ENCODE peak calls at places on chromosomes 16 and 17, in four cellular contexts. L is HepG2, N is H1, F is GM12878. O is an unnamed sample.

GRCh38 chr16:80062361-80063027 is 462.0 kb upstream of the MAF start:
- DNase-seq in N (no peak), F (no peak), L (no peak), O (no peak)

GRCh38 chr16:53090591-53091507 is 36.1 kb downstream of the CHD9 start:
- DNase-seq in L (peak), F (peak), N (no peak), O (no peak)

GRCh38 chr17:73584987-73585386 is 59.3 kb downstream of the SDK2 start:
- DNase-seq in F (no peak), N (no peak), L (no peak), O (no peak)

GRCh38 chr17:73028311-73028755 is 64.2 kb downstream of the SLC39A11 start:
- DNase-seq in L (no peak), N (no peak), F (no peak), O (no peak)

GRCh38 chr17:76868669-76869208 is 535 bp downstream of the MGAT5B start:
- DNase-seq in L (no peak), F (no peak), N (peak), O (peak)

GRCh38 chr16:85428899-85429775 is 184.0 kb upstream of the GSE1 start:
- DNase-seq in L (no peak), F (no peak), N (peak), O (no peak)

GRCh38 chr17:35289222-35289621 is 46.4 kb downstream of the SLFN5 start:
- DNase-seq in N (no peak), F (no peak), L (no peak), O (no peak)

GRCh38 chr16:49773534-49774486 is 82.1 kb downstream of the ZNF423 start:
- DNase-seq in N (no peak), F (no peak), L (no peak), O (no peak)

GRCh38 chr17:82076018-82076784 is 10.6 kb upstream of the DUS1L start:
- DNase-seq in L (no peak), N (no peak), F (no peak), O (no peak)

GRCh38 chr16:11498683-11499082 is 88.0 kb downstream of the LITAF start:
- DNase-seq in N (no peak), F (no peak), L (no peak), O (no peak)

GRCh38 chr16:57619606-57620315 is 8.7 kb upstream of the ADGRG1 start:
- DNase-seq in L (peak), N (peak), F (no peak), O (no peak)

GRCh38 chr17:70059649-70060048 is 15.4 kb upstream of the KCNJ16 start:
- DNase-seq in L (no peak), F (no peak), N (no peak), O (no peak)

GRCh38 chr16:73326770-73327470 is 279.0 kb upstream of the ZFHX3 start:
- DNase-seq in L (peak), N (no peak), F (no peak), O (no peak)

GRCh38 chr17:43766413-43767052 is 7.9 kb upstream of the SOST start:
- DNase-seq in F (no peak), L (peak), N (peak), O (peak)

GRCh38 chr17:55743103-55743679 is 7.7 kb upstream of the PCTP start:
- DNase-seq in L (peak), F (no peak), N (no peak), O (no peak)

GRCh38 chr17:19546289-19547065 is 12.8 kb downstream of the SLC47A1 start:
- DNase-seq in L (no peak), F (no peak), N (no peak), O (no peak)

GRCh38 chr17:78789663-78790181 is 7.6 kb upstream of the CYTH1 start:
- DNase-seq in L (no peak), N (no peak), F (no peak), O (no peak)

GRCh38 chr17:29195465-29196081 is 15.4 kb upstream of the MYO18A start:
- DNase-seq in F (no peak), N (no peak), L (no peak), O (no peak)

GRCh38 chr16:13896543-13897182 is 23.3 kb upstream of the ERCC4 start:
- DNase-seq in N (no peak), F (no peak), L (peak), O (no peak)

GRCh38 chr16:10013364-10013763 is 168.9 kb downstream of the GRIN2A start:
- DNase-seq in F (no peak), L (no peak), N (no peak), O (no peak)

GRCh38 chr17:45345554-45346254 is 28.9 kb upstream of the MAP3K14 start:
- DNase-seq in N (no peak), L (no peak), F (no peak), O (peak)

GRCh38 chr17:9456265-9456664 is 119.4 kb downstream of the STX8 start:
- DNase-seq in N (no peak), F (no peak), L (peak), O (peak)

GRCh38 chr16:6643083-6643686 is 689.5 kb upstream of the RBFOX1 start:
- DNase-seq in L (peak), N (peak), F (peak), O (peak)

GRCh38 chr17:812638-813204 is 30.6 kb downstream of the MRM3 start:
- DNase-seq in N (no peak), F (no peak), L (no peak), O (no peak)

GRCh38 chr16:50644730-50645129 is 36.4 kb downstream of the SNX20 start:
- DNase-seq in F (no peak), N (no peak), L (no peak), O (no peak)

GRCh38 chr16:24497405-24497804 is 42.0 kb upstream of the RBBP6 start:
- DNase-seq in L (no peak), N (no peak), F (no peak), O (no peak)

GRCh38 chr17:48644910-48645557 is 18.9 kb upstream of the HOXB9 start:
- DNase-seq in N (no peak), F (no peak), L (no peak), O (no peak)

GRCh38 chr17:76597156-76598003 is 11.7 kb upstream of the ST6GALNAC2 start:
- DNase-seq in F (peak), L (peak), N (no peak), O (no peak)

GRCh38 chr17:19897901-19898300 is 30.2 kb upstream of the ULK2 start:
- DNase-seq in N (no peak), L (no peak), F (no peak), O (no peak)

GRCh38 chr16:79328327-79329162 is 272.0 kb downstream of the MAF start:
- DNase-seq in F (no peak), L (no peak), N (no peak), O (no peak)

GRCh38 chr16:55577888-55578287 is 11.4 kb downstream of the CAPNS2 start:
- DNase-seq in F (no peak), N (no peak), L (no peak), O (no peak)

GRCh38 chr17:39668141-39668924 is at the start of gene PNMT:
- DNase-seq in N (peak), L (peak), F (no peak), O (peak)

GRCh38 chr17:13491916-13492315 is 109.8 kb downstream of the HS3ST3A1 start:
- DNase-seq in N (no peak), L (no peak), F (no peak), O (no peak)

GRCh38 chr16:84581161-84581560 is 36.7 kb downstream of the COTL1 start:
- DNase-seq in L (no peak), N (no peak), F (no peak), O (no peak)

GRCh38 chr17:71423871-71424546 is 696.8 kb upstream of the SOX9 start:
- DNase-seq in F (no peak), N (no peak), L (no peak), O (no peak)

GRCh38 chr16:22375117-22375962 is 921 bp upstream of the CDR2 start:
- DNase-seq in N (no peak), L (peak), F (no peak), O (peak)
- TF ChIP-seq BRCA1 in N (no peak), L (no peak), F (no peak), O (no peak)

GRCh38 chr17:49920370-49920769 is 48.6 kb upstream of the DLX4 start:
- DNase-seq in L (peak), N (no peak), F (no peak), O (no peak)
- TF ChIP-seq BRCA1 in L (no peak), N (no peak), F (no peak), O (no peak)

DNA sequence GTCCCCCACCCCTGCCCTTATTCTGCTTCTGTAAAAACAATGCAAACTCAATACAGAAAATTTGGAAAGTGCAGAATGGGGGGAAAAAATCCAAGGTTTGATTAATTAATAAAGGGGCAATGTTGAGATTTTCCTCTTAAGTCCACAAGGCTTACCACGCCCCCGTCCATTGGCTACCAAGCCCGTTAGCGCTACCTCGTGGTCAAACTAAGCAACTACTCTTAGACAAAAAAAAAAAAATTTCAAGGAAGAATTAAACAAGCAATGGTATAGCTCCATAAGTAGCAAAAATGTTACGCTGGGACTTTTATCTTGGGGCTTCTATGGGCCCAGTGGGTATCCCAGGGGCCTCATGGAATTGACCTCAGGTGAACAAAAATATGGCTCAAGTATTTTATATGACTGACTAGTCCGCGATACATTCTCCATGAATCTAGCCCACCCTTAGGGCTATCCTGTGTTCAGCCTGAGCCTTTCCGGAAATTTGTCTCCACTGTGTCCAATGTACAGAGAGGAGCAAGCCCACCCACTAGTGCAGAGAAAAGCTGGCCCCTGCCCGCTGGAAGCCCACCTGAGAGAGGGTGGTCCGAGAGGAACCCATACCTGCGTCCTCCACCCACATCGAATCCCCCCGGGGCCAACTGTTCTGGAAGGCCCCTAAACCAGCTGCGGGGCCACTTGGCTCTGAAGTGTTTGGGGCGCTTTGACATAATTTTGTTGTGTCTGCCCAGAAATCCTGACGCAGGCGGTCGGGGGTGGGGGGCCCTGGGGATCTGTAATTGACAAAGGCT is 19.1 kb upstream of the TEX2 start:
- DNase-seq in N (peak), F (peak), L (peak), O (peak)
- TF ChIP-seq BRCA1 in N (no peak), F (no peak), L (no peak), O (no peak)

GRCh38 chr16:21163576-21163975 is 5.1 kb downstream of the LDAF1 start:
- DNase-seq in F (no peak), L (no peak), N (no peak), O (no peak)

GRCh38 chr16:21160276-21160675 is 1.8 kb downstream of the LDAF1 start:
- DNase-seq in N (no peak), L (no peak), F (no peak), O (no peak)

GRCh38 chr16:21161211-21161610 is 2.7 kb downstream of the LDAF1 start:
- DNase-seq in F (no peak), N (no peak), L (no peak), O (no peak)

GRCh38 chr16:21164521-21165168 is 6.2 kb downstream of the LDAF1 start:
- DNase-seq in N (no peak), F (no peak), L (no peak), O (no peak)

GRCh38 chr16:21162661-21163151 is 4.2 kb downstream of the LDAF1 start:
- DNase-seq in N (no peak), L (no peak), F (no peak), O (no peak)
- TF ChIP-seq BRCA1 in N (no peak), L (no peak), F (no peak), O (no peak)